ENCODE peak calls at places on chromosomes 2 and 18, in six cellular contexts. J, K, G, T, D and X are unnamed samples.

GRCh38 chr18:58898427-58898826 is 33.8 kb downstream of the ZNF532 start:
- DNase-seq in J (no peak), K (no peak), G (no peak), T (no peak), D (no peak), X (no peak)

GRCh38 chr2:227860116-227860724 is 11.2 kb upstream of the DAW1 start:
- DNase-seq in J (no peak), K (no peak), G (no peak), T (no peak), D (no peak), X (no peak)

GRCh38 chr2:125041846-125042245 is 1016.8 kb downstream of the CNTNAP5 start:
- DNase-seq in J (no peak), K (no peak), G (no peak), T (no peak), D (no peak), X (no peak)

GRCh38 chr2:99442837-99443236 is 47.0 kb downstream of the REV1 start:
- DNase-seq in J (no peak), K (no peak), G (no peak), T (no peak), D (no peak), X (no peak)

GRCh38 chr2:165720526-165720925 is 73.5 kb downstream of the GALNT3 start:
- DNase-seq in J (no peak), K (no peak), G (no peak), T (no peak), D (no peak), X (no peak)

GRCh38 chr2:20050712-20051517 is 513 bp downstream of the LAPTM4A start:
- DNase-seq in J (peak), K (no peak), G (no peak), T (peak), D (no peak), X (no peak)

GRCh38 chr2:147099845-147100244 is 745.0 kb upstream of the ACVR2A start:
- DNase-seq in J (no peak), K (no peak), G (no peak), T (no peak), D (no peak), X (no peak)

GRCh38 chr2:42906557-42907380 is 114.4 kb upstream of the HAAO start:
- DNase-seq in J (no peak), K (no peak), G (peak), T (peak), D (peak), X (no peak)

GRCh38 chr2:120863661-120864320 is 128.1 kb downstream of the GLI2 start:
- DNase-seq in J (peak), K (no peak), G (no peak), T (peak), D (no peak), X (no peak)

GRCh38 chr2:155815275-155815674 is 517.2 kb downstream of the NR4A2 start:
- DNase-seq in J (no peak), K (no peak), G (no peak), T (no peak), D (no peak), X (no peak)

GRCh38 chr18:8116346-8117007 is 492.8 kb upstream of the RAB12 start:
- DNase-seq in J (no peak), K (no peak), G (no peak), T (no peak), D (no peak), X (no peak)